ENCODE peak calls at places on chromosomes 2 and 18, in six cellular contexts. O, A, T, Y, V and C are unnamed samples.

GRCh38 chr2:203908344-203909185 is 28.0 kb upstream of the ICOS start:
- DNase-seq in A (no peak), V (no peak), O (no peak), Y (no peak), T (no peak), C (no peak)

GRCh38 chr2:72278046-72278445 is 130.4 kb upstream of the CYP26B1 start:
- DNase-seq in T (no peak), V (no peak), O (no peak), A (no peak), Y (no peak), C (no peak)

GRCh38 chr2:127197475-127198385 is 22.4 kb downstream of the CYP27C1 start:
- DNase-seq in O (peak; percentile 44), V (peak; percentile 92), T (no peak), Y (peak; percentile 81), A (peak; percentile 45), C (peak; percentile 76)

GRCh38 chr2:236177604-236177966 is 9.4 kb upstream of the GBX2 start:
- DNase-seq in O (peak; percentile 39), A (no peak), T (no peak), Y (peak; percentile 89), V (peak; percentile 93), C (peak; percentile 59)

GRCh38 chr2:60514886-60515407 is 38.5 kb downstream of the BCL11A start:
- DNase-seq in A (no peak), O (no peak), T (no peak), V (peak; percentile 67), Y (peak; percentile 27), C (no peak)

GRCh38 chr2:12131975-12132374 is 385.5 kb downstream of the LPIN1 start:
- DNase-seq in A (no peak), T (no peak), Y (no peak), V (no peak), O (no peak), C (no peak)

GRCh38 chr2:103552775-103553174 is 790.9 kb downstream of the TMEM182 start:
- DNase-seq in O (no peak), T (no peak), Y (no peak), A (no peak), V (no peak), C (no peak)

GRCh38 chr2:10326151-10326616 is 23.5 kb downstream of the HPCAL1 start:
- DNase-seq in Y (no peak), V (peak; percentile 57), O (no peak), A (no peak), T (no peak), C (no peak)

GRCh38 chr2:170953976-170954375 is 24.9 kb downstream of the GORASP2 start:
- DNase-seq in Y (no peak), O (no peak), T (no peak), A (no peak), V (no peak), C (no peak)

GRCh38 chr2:65530547-65531320 is 98.3 kb upstream of the SPRED2 start:
- DNase-seq in V (no peak), Y (no peak), A (no peak), T (no peak), O (no peak), C (no peak)

GRCh38 chr2:71807969-71808451 is 339.7 kb downstream of the CYP26B1 start:
- DNase-seq in T (no peak), O (peak; percentile 77), A (no peak), Y (peak; percentile 10), V (peak; percentile 32), C (no peak)

GRCh38 chr18:2087877-2088673 is 483.2 kb downstream of the METTL4 start:
- DNase-seq in O (peak; percentile 69), Y (no peak), V (no peak), T (no peak), A (no peak), C (no peak)